ENCODE peak calls at places on chromosomes 5 and 9, in six cellular contexts. Z is PC-3, E is HCT116, D is GM23338, V is neural progenitor cell, K is hepatocyte. A is an unnamed sample.

GRCh38 chr9:108885643-108886348 is 23.7 kb downstream of the ACTL7A start:
- DNase-seq in Z (peak; percentile 80), E (peak; percentile 2), D (no peak), V (no peak), K (peak; percentile 92), A (peak; percentile 76)

GRCh38 chr5:135831439-135832262 is 2.8 kb upstream of the SLC25A48 start:
- DNase-seq in Z (no peak), E (no peak), D (no peak), V (no peak), K (no peak), A (no peak)

GRCh38 chr5:14726066-14726838 is 61.7 kb downstream of the OTULIN start:
- DNase-seq in Z (peak; percentile 37), E (no peak), D (no peak), V (no peak), K (peak; percentile 20), A (peak; percentile 51)

GRCh38 chr9:129394011-129394919 is 216.2 kb upstream of the IER5L start:
- DNase-seq in Z (no peak), E (no peak), D (no peak), V (no peak), K (no peak), A (no peak)

GRCh38 chr9:94922098-94922607 is 195.7 kb downstream of the AOPEP start:
- DNase-seq in Z (peak; percentile 87), E (no peak), D (no peak), V (no peak), K (peak; percentile 58), A (peak; percentile 95)

GRCh38 chr9:69513291-69513690 is 158.9 kb downstream of the APBA1 start:
- DNase-seq in Z (no peak), E (no peak), D (no peak), V (peak; percentile 18), K (no peak), A (no peak)

GRCh38 chr9:20725675-20726074 is 41.6 kb downstream of the FOCAD start:
- DNase-seq in Z (no peak), E (no peak), D (no peak), V (no peak), K (no peak), A (no peak)

GRCh38 chr5:136686192-136686872 is 321.0 kb upstream of the TRPC7 start:
- DNase-seq in Z (peak; percentile 83), E (no peak), D (peak; percentile 76), V (peak; percentile 58), K (peak; percentile 55), A (peak; percentile 46)

GRCh38 chr9:81758123-81758797 is 68.9 kb upstream of the TLE1 start:
- DNase-seq in Z (no peak), E (no peak), D (no peak), V (no peak), K (no peak), A (no peak)

GRCh38 chr9:81754245-81754644 is 64.9 kb upstream of the TLE1 start:
- DNase-seq in Z (peak; percentile 41), E (no peak), D (no peak), V (no peak), K (no peak), A (peak; percentile 40)

GRCh38 chr9:81755721-81756120 is 66.4 kb upstream of the TLE1 start:
- DNase-seq in Z (no peak), E (no peak), D (no peak), V (no peak), K (no peak), A (no peak)

GRCh38 chr9:81748091-81748490 is 58.7 kb upstream of the TLE1 start:
- DNase-seq in Z (no peak), E (no peak), D (no peak), V (no peak), K (no peak), A (no peak)

DNA sequence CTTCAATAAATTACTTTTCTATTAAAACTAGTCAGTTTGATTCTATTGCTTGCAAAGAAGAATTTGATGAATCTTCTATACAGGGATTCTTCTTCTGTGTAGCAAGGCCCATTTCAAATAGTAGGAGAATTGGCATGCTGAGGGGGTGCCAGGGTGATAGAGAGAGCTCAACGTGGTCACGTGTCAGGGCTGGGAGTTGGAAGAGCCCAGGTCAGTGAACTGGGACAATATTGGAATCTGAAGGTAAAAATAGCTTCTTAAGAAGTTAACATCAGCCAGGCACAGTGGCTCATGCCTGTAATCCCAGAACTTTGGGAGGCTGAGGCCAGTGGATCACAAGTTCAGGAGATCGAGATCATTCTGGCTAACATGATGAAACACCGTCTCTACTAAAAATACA is 64.1 kb upstream of the TLE1 start:
- DNase-seq in Z (no peak), E (no peak), D (no peak), V (no peak), K (no peak), A (no peak)
- TF ChIP-seq EZH2phosphoT487 in Z (no peak), E (no peak), D (no peak), V (no peak), K (no peak), A (no peak)

GRCh38 chr9:127925959-127926949 is 4.3 kb downstream of the PIP5KL1 start:
- DNase-seq in Z (no peak), E (no peak), D (no peak), V (no peak), K (no peak), A (no peak)

GRCh38 chr9:127928232-127929043 is 2.1 kb downstream of the PIP5KL1 start:
- DNase-seq in Z (peak; percentile 30), E (no peak), D (no peak), V (no peak), K (no peak), A (peak; percentile 33)

GRCh38 chr9:127926961-127927456 is 3.6 kb downstream of the PIP5KL1 start:
- DNase-seq in Z (no peak), E (no peak), D (peak; percentile 54), V (no peak), K (no peak), A (peak; percentile 49)

GRCh38 chr9:127929044-127929979 is 1.3 kb downstream of the PIP5KL1 start:
- DNase-seq in Z (no peak), E (no peak), D (no peak), V (no peak), K (no peak), A (no peak)

GRCh38 chr9:127927457-127928231 is 2.9 kb downstream of the PIP5KL1 start:
- DNase-seq in Z (peak; percentile 50), E (peak; percentile 77), D (peak; percentile 97), V (peak; percentile 86), K (peak; percentile 71), A (peak; percentile 55)
- TF ChIP-seq EZH2 in Z (no peak), E (no peak), D (no peak), V (no peak), K (no peak), A (no peak)

GRCh38 chr9:112629890-112630485 is 87.9 kb downstream of the INIP start:
- DNase-seq in Z (no peak), E (no peak), D (peak; percentile 11), V (peak; percentile 67), K (no peak), A (peak; percentile 30)
- TF ChIP-seq EZH2phosphoT487 in Z (no peak), E (no peak), D (no peak), V (peak; percentile 81), K (no peak), A (no peak)

GRCh38 chr5:181060924-181061323 is 20.9 kb downstream of the BTNL9 start:
- DNase-seq in Z (no peak), E (no peak), D (no peak), V (no peak), K (no peak), A (no peak)

GRCh38 chr5:181058786-181059296 is 18.8 kb downstream of the BTNL9 start:
- DNase-seq in Z (no peak), E (no peak), D (peak; percentile 36), V (no peak), K (no peak), A (no peak)

GRCh38 chr5:181060231-181060590 is 20.1 kb downstream of the BTNL9 start:
- DNase-seq in Z (no peak), E (no peak), D (no peak), V (no peak), K (no peak), A (no peak)

GRCh38 chr5:181058321-181058720 is 18.3 kb downstream of the BTNL9 start:
- DNase-seq in Z (no peak), E (no peak), D (no peak), V (no peak), K (no peak), A (no peak)

DNA sequence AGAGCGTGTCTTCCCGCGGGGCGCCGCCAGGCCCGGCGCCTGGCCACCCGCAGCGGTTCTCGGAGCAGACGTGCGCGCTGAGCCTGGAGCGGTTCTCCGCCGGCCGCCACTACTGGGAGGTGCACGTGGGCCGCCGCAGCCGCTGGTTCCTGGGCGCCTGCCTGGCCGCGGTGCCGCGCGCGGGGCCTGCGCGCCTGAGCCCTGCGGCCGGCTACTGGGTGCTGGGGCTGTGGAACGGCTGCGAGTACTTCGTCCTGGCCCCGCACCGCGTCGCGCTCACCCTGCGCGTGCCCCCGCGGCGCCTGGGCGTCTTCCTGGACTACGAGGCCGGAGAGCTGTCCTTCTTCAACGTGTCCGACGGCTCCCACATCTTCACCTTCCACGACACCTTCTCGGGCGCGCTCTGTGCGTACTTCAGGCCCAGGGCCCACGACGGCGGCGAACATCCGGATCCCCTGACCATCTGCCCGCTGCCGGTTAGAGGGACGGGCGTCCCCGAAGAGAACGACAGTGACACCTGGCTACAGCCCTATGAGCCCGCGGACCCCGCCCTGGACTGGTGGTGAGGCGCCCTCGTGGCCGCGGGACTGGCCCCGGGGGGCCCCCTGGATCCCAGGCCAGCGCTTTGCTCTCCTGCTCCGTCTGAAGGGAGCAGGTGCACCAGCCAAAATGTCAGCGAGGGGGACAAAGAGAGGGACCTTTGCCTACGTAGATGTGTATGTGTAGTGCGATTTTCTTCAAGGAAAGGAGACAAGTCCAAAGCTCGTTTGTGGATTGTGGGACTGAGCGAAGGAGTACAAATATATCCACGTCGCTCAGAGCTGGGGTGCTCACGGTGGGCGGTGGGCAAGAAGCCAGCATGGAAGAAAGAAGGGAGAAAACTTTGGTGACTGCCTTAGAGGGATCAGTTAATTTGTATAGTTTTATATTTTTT is 19.5 kb downstream of the BTNL9 start:
- DNase-seq in Z (no peak), E (no peak), D (peak; percentile 50), V (peak; percentile 65), K (peak; percentile 20), A (no peak)
- TF ChIP-seq EZH2 in Z (no peak), E (no peak), D (peak; percentile 83), V (peak; percentile 98), K (peak; percentile 85), A (no peak)

GRCh38 chr5:19978466-19978865 is 9.5 kb downstream of the CDH18 start:
- DNase-seq in Z (no peak), E (no peak), D (no peak), V (no peak), K (no peak), A (no peak)
- TF ChIP-seq EZH2phosphoT487 in Z (no peak), E (no peak), D (no peak), V (no peak), K (no peak), A (no peak)